ENCODE peak calls at places on chromosomes 7 and 10, in ten cellular contexts. I, R, V, D, M, N, L, U, X and Q are unnamed samples.
A peak's percentile ranks its signal among the peaks of the same experiment; 100 is the strongest.

GRCh38 chr7:32891046-32891799 is at the start of gene KBTBD2:
- DNase-seq in I (peak; percentile 94), U (peak; percentile 87), X (peak; percentile 80), L (peak; percentile 92), R (peak; percentile 89), N (peak; percentile 68), M (peak; percentile 92), V (peak; percentile 49), D (peak; percentile 55), Q (peak; percentile 94)

GRCh38 chr10:4103586-4103985 is 318.6 kb upstream of the KLF6 start:
- DNase-seq in L (no peak), I (no peak), U (no peak), R (no peak), D (no peak), M (no peak), X (no peak), V (no peak), N (no peak), Q (no peak)

GRCh38 chr7:94393251-94393758 is 1.4 kb upstream of the COL1A2 start:
- DNase-seq in D (peak; percentile 48), N (no peak), V (no peak), I (no peak), L (no peak), U (no peak), M (no peak), R (no peak), X (no peak), Q (peak; percentile 55)

GRCh38 chr10:62278461-62278910 is 9.8 kb upstream of the RTKN2 start:
- DNase-seq in U (no peak), I (no peak), D (no peak), R (no peak), N (no peak), V (no peak), L (no peak), X (no peak), M (no peak), Q (no peak)

GRCh38 chr7:129702761-129703338 is 91.3 kb downstream of the NRF1 start:
- DNase-seq in D (no peak), V (no peak), L (no peak), I (no peak), N (no peak), X (no peak), M (no peak), U (no peak), R (no peak), Q (no peak)

GRCh38 chr7:24981544-24981951 is 1.6 kb upstream of the OSBPL3 start:
- DNase-seq in L (no peak), U (peak; percentile 21), N (no peak), I (peak; percentile 75), R (peak; percentile 84), M (peak; percentile 68), D (peak; percentile 58), V (no peak), X (peak; percentile 53), Q (peak; percentile 90)

GRCh38 chr7:494261-494687 is 25.4 kb downstream of the PDGFA start:
- DNase-seq in M (peak; percentile 32), X (peak; percentile 12), I (peak; percentile 55), R (no peak), V (no peak), N (no peak), D (no peak), U (no peak), L (no peak), Q (no peak)

GRCh38 chr7:92835140-92835850 is 1.1 kb downstream of the CDK6 start:
- DNase-seq in V (no peak), X (peak; percentile 57), M (peak; percentile 84), R (peak; percentile 79), N (peak; percentile 72), L (no peak), D (peak; percentile 49), I (peak; percentile 73), U (peak; percentile 63), Q (peak; percentile 63)

GRCh38 chr7:78437118-78437517 is 638.5 kb downstream of the PHTF2 start:
- DNase-seq in N (no peak), R (no peak), D (no peak), V (no peak), M (no peak), I (no peak), L (no peak), X (no peak), U (no peak), Q (no peak)

GRCh38 chr7:117682681-117683385 is 190.4 kb downstream of the CTTNBP2 start:
- DNase-seq in L (no peak), R (no peak), N (no peak), I (no peak), X (no peak), V (no peak), M (peak; percentile 48), U (peak; percentile 37), D (no peak), Q (peak; percentile 29)

GRCh38 chr7:141366098-141366621 is 185.1 kb upstream of the AGK start:
- DNase-seq in I (no peak), L (no peak), R (no peak), D (no peak), M (no peak), U (no peak), X (no peak), V (no peak), N (no peak), Q (no peak)

GRCh38 chr10:60209874-60210584 is 179.6 kb downstream of the ANK3 start:
- DNase-seq in I (no peak), R (no peak), N (no peak), U (no peak), L (no peak), X (no peak), M (no peak), D (no peak), V (no peak), Q (no peak)

GRCh38 chr10:60208676-60209269 is 180.9 kb downstream of the ANK3 start:
- DNase-seq in X (no peak), R (no peak), L (no peak), I (no peak), M (no peak), N (peak; percentile 23), U (no peak), V (no peak), D (no peak), Q (no peak)

GRCh38 chr10:60205741-60206140 is 183.9 kb downstream of the ANK3 start:
- DNase-seq in M (no peak), L (no peak), X (no peak), I (no peak), N (no peak), D (no peak), V (no peak), R (no peak), U (no peak), Q (no peak)

GRCh38 chr10:60206735-60207134 is 182.9 kb downstream of the ANK3 start:
- DNase-seq in U (no peak), N (no peak), I (no peak), L (no peak), X (no peak), D (no peak), R (no peak), M (peak; percentile 80), V (no peak), Q (peak; percentile 40)

DNA sequence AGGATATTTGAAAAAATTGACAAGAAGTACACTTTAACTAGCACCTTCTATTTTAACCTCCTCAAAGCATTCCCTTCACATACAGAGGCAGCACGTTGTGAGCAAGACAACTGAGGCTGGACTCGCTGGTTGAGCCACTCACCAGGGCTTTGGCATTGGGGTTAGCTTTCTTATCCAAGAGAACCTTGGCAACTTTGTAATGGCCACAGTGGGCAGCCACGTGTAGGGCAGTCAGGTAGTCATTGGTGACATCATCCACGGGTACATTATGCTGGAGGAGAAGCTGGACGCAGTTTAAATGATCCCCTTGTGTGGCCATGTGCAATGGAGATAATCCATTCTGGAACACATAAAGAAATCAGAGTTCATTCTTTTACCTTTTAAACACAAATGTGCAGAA is 181.8 kb downstream of the ANK3 start:
- DNase-seq in N (no peak), X (no peak), L (no peak), I (no peak), R (no peak), M (no peak), V (no peak), D (no peak), U (no peak), Q (no peak)
- H3K36me3 ChIP-seq in N (no peaks in the 10 kb centered on the region), X (no peaks in the 10 kb centered on the region), L (no peaks in the 10 kb centered on the region), I (peaks cover 33% of the 10 kb centered on the region), R (no peaks in the 10 kb centered on the region), M (no peaks in the 10 kb centered on the region), V (no peaks in the 10 kb centered on the region), D (peaks cover 24% of the 10 kb centered on the region), U (no peaks in the 10 kb centered on the region), Q (no peaks in the 10 kb centered on the region)

DNA sequence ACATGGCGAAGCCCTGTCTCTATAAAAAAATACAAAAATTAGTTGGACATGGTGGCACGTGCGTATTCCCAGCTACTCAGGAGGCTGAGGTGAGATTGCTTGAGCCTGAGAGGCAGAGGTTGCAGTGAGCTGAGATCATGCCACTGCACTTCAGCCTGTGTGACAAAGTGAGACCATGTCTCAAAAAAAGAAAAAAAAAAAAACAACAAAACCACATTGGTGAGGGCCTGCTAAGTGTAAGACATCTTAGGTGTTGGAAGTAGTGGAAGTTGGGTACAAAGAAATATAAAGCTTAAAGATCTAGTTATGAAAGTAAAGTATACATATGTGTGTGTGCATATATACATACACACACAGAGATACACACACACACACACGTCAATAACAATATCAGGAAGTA is 228.0 kb downstream of the EXOC4 start:
- DNase-seq in R (no peak), I (no peak), N (no peak), L (no peak), M (no peak), U (no peak), X (no peak), D (no peak), V (no peak), Q (no peak)
- H3K4me3 ChIP-seq in R (no peak overlapping the region), I (no peak overlapping the region), N (no peak overlapping the region), L (no peak overlapping the region), M (no peak overlapping the region), U (no peak overlapping the region), X (no peak overlapping the region), D (no peak overlapping the region), V (no peak overlapping the region), Q (no peak overlapping the region)

DNA sequence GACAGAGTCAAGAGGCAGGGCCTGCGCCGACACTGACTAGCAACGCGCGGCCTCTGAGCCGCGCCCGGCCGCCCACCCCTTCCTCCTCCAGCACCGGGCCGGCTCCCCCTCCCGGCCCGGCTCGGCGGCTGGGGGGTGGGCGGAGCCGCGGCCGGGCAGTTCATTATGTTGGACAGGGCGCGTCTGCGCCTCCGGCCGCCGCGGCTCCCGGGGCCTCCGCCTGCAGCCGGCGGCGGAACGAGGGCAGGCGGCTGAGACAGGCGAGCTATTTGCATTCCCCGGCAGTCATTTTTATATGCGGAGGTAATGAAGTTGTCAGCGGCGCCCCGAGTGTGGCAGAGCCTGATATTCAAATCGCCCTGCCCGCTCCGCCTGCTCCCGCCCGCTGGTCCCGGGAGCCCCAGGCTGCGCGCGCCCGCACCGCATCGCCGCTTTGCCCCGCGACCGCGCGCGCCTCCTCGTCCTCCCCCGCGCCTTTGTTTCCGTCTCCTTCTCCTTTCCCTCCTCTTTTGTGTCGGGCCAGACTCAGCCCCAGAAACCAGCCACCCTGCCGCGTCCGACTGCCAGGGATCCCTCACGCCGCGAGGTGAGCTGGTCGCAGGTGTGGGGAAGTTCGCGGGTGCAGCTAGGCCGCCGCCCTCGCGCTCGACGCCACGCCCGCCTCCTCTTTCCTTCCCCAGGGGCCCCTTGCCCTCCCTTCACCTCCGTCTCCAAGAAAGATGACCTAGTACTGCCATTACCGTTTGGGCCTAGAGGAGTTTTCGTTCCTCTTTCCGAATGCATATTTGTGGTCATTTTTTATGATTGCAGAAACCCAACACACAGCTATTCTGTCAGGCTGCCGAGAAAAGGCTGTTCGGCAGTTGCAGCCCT is 107.0 kb downstream of the SNX10 start:
- DNase-seq in V (peak; percentile 56), U (peak; percentile 73), M (peak; percentile 83), D (peak; percentile 20), R (peak; percentile 84), I (peak; percentile 82), X (peak; percentile 61), N (no peak), L (no peak), Q (peak; percentile 67)
- TF ChIP-seq POLR2A in V (peak; percentile 27), U (no peak), M (no peak), D (peak; percentile 8), R (no peak), I (peak; percentile 34), X (peak; percentile 32), N (no peak), L (no peak), Q (peak; percentile 61)

GRCh38 chr10:112173201-112173600 is 10.4 kb downstream of the GPAM start:
- DNase-seq in N (no peak), L (no peak), I (no peak), D (no peak), U (no peak), R (no peak), V (no peak), X (no peak), M (no peak), Q (no peak)
- H3K36me3 ChIP-seq in N (peaks cover 36% of the 10 kb centered on the region), L (peaks cover 100% of the 10 kb centered on the region), I (peaks cover 100% of the 10 kb centered on the region), D (peaks cover 98% of the 10 kb centered on the region), U (no peaks in the 10 kb centered on the region), R (peaks cover 77% of the 10 kb centered on the region), V (no peaks in the 10 kb centered on the region), X (peaks cover 11% of the 10 kb centered on the region), M (no peaks in the 10 kb centered on the region), Q (peaks cover 22% of the 10 kb centered on the region)